ENCODE peak calls at places on chromosomes 2 and 18, in four cellular contexts. Q is right lobe of liver, R is tibial artery, J is upper lobe of right lung. H is an unnamed sample.

GRCh38 chr2:48009256-48009655 is 103.0 kb upstream of the FBXO11 start:
- DNase-seq in Q (no peak), R (no peak), J (no peak), H (no peak)

GRCh38 chr2:237223208-237223861 is 137.6 kb downstream of the COPS8 start:
- DNase-seq in Q (no peak), R (peak; percentile 94), J (no peak), H (no peak)

GRCh38 chr18:32243358-32243757 is 53.5 kb downstream of the MEP1B start:
- DNase-seq in Q (no peak), R (no peak), J (no peak), H (no peak)

GRCh38 chr2:40315684-40316083 is 136.2 kb downstream of the SLC8A1 start:
- DNase-seq in Q (no peak), R (no peak), J (no peak), H (no peak)

GRCh38 chr2:55311444-55311870 is 42.4 kb upstream of the MTIF2 start:
- DNase-seq in Q (no peak), R (no peak), J (no peak), H (no peak)

GRCh38 chr2:180222642-180223041 is 215.5 kb upstream of the CWC22 start:
- DNase-seq in Q (no peak), R (no peak), J (no peak), H (no peak)

GRCh38 chr2:233075141-233075965 is 15.2 kb downstream of the INPP5D start:
- DNase-seq in Q (no peak), R (peak; percentile 61), J (no peak), H (no peak)

GRCh38 chr2:197293252-197294007 is 17.1 kb downstream of the ANKRD44 start:
- DNase-seq in Q (no peak), R (no peak), J (no peak), H (no peak)

GRCh38 chr2:108643450-108643849 is 75.8 kb upstream of the RANBP2 start:
- DNase-seq in Q (no peak), R (no peak), J (no peak), H (no peak)

GRCh38 chr2:25821225-25822056 is 56.8 kb downstream of the ASXL2 start:
- DNase-seq in Q (no peak), R (no peak), J (no peak), H (no peak)

GRCh38 chr2:174223359-174223758 is 25.0 kb downstream of the OLA1 start:
- DNase-seq in Q (no peak), R (no peak), J (no peak), H (no peak)

GRCh38 chr2:235170016-235170415 is 218.2 kb downstream of the SH3BP4 start:
- DNase-seq in Q (no peak), R (no peak), J (no peak), H (no peak)

GRCh38 chr2:28445448-28446258 is 50.2 kb upstream of the PLB1 start:
- DNase-seq in Q (peak; percentile 31), R (no peak), J (peak; percentile 45), H (peak; percentile 87)

GRCh38 chr2:172397136-172397825 is 30.1 kb upstream of the ITGA6 start:
- DNase-seq in Q (no peak), R (no peak), J (no peak), H (no peak)

GRCh38 chr18:9417081-9417841 is 58.1 kb upstream of the RALBP1 start:
- DNase-seq in Q (no peak), R (no peak), J (no peak), H (no peak)

DNA sequence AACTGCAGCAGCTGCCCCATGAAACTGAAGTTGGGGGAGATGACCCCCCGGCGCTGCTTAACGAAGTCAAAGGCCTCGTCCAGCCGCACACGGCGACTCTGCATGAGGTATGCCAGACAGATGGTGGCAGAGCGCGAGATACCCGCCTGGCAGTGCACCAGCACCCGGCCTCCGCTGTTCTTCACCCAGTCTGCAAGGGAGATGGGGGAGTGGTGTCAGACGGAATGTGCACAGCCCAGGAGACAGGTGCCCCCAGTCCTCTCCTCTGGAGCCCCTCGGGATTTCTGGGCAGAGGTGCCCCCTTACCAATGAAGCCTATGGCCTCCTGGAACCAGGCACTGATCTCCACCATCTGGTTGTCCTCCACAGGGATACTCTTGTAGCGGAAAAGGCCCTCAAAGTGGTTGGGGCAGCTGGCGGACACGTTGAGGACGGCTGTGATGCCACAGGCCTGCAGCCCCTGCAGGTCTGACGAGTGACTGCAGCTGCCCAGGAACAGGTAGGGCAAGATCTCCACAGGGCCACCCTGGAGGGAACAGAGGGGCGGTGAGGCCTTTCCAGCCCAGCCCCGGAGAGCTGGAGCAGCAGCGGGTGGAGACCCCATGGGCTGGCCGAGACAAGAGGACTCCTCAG is 1.3 kb downstream of the DUSP2 start:
- DNase-seq in Q (peak; percentile 22), R (peak; percentile 60), J (peak; percentile 61), H (peak; percentile 40)
- TF ChIP-seq CTCF in Q (no peak), R (no peak), J (no peak), H (no peak)

DNA sequence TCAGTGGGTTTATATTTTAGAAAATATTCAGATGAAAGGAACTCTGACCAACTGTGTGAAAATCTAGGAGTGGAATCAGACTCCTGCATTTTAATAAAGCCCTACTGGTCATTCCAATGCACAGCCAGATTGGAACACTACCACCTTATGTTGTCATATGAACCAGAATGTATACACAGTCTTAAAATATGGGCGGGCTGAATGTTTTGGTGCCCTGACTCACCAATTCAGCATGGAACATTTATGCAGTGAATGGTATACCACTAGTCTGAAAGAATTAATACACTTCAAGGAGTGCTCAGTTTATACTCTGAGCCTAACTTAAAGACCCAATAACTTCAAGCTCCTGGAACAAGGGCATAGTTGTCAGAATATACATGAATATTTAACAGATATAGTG is 280.9 kb upstream of the TCF4 start:
- DNase-seq in Q (no peak), R (no peak), J (no peak), H (no peak)
- TF ChIP-seq CTCF in Q (no peak), R (no peak), J (no peak), H (no peak)

GRCh38 chr2:35116151-35116550 is 1239.4 kb upstream of the CRIM1 start:
- DNase-seq in Q (no peak), R (no peak), J (no peak), H (no peak)

DNA sequence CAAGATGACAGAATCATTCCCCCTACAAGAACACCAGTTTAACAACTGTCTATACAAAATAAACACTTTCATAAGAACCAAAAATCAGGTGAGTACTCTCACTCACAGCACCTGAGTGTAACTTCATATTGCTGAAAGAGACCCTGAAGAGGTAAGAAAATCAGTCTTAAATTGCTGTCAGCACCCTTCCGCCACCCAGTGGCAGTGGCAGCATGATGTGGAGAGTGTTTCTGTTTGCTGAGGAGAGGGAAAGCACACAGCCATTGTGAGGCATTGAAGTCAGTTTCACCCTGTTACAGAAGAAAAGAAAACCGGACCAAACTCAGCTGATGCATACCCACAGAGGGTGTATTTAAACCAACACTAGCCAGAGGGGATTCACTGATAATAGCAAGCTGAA is 1240.8 kb upstream of the CRIM1 start:
- DNase-seq in Q (no peak), R (no peak), J (no peak), H (no peak)
- TF ChIP-seq CTCF in Q (peak; percentile 13), R (no peak), J (no peak), H (no peak)

DNA sequence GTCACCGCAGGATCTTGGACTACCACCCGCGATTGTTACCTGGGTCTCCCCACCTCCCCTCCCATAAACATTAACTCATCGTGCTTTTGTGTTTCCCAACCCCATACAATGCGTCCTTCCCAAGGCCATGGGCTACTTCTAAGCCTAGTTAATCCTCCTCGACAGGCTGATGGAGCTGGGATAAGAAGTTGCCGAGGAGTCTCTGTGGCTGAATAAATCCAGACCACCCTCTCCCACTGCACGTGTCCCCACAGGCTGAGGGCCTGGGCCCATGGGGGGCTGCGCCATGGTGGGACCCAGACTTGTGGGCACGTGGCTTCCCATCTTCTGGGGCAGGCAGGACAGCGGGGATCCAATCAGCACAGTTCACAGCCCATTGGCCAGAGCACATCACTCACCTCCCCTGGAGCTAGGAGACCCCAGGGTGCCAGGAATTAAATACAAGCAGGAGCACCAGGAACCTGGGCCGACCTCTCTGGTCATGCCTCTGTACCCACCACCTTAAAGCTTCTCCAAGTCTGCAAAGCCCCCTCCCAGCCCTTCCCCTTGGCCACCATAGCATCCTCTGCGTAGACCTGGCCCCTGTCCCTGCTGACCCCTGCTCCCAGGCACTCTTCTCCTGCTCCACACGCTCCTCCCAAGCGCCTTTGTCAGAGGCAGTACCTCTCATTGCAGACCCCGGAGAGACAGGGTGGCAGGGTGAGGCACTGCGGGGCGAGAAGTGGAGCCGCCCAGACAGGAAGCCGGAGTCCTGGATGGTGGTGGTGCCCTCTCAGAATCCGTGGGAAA is 51.0 kb upstream of the ID2 start:
- DNase-seq in Q (no peak), R (peak; percentile 9), J (no peak), H (no peak)
- TF ChIP-seq CTCF in Q (no peak), R (no peak), J (no peak), H (no peak)

H was measured in CD14-positive monocyte.